ENCODE peak calls at places on chromosome 7, in eight cellular contexts. D is transverse colon, B is A549, V is SK-N-SH, E is stomach, G is sigmoid colon, C is ovary, X is tibial nerve. O is an unnamed sample.

GRCh38 chr7:21996641-21997040 is 50.9 kb upstream of the CDCA7L start:
- DNase-seq in D (no peak), B (no peak), V (no peak), E (no peak), G (no peak), C (no peak), X (no peak), O (no peak)

GRCh38 chr7:41940760-41941343 is 238.0 kb upstream of the INHBA start:
- DNase-seq in D (peak), B (peak), V (peak), E (peak), G (peak), C (peak), X (peak), O (peak)

GRCh38 chr7:98189559-98189958 is 21.7 kb upstream of the BHLHA15 start:
- DNase-seq in D (no peak), B (no peak), V (no peak), E (no peak), G (no peak), C (no peak), X (no peak), O (no peak)

GRCh38 chr7:116173051-116174028 is 37.0 kb upstream of the TES start:
- DNase-seq in D (no peak), B (peak), V (peak), E (no peak), G (no peak), C (no peak), X (peak), O (no peak)

GRCh38 chr7:83782628-83783027 is 133.7 kb upstream of the SEMA3E start:
- DNase-seq in D (no peak), B (no peak), V (no peak), E (no peak), G (no peak), C (no peak), X (no peak), O (no peak)

GRCh38 chr7:135098391-135098790 is 49.5 kb upstream of the TMEM140 start:
- DNase-seq in D (no peak), B (no peak), V (no peak), E (no peak), G (no peak), C (no peak), X (no peak), O (no peak)

GRCh38 chr7:71867626-71868025 is 544.5 kb downstream of the CALN1 start:
- DNase-seq in D (no peak), B (no peak), V (no peak), E (no peak), G (no peak), C (no peak), X (no peak), O (no peak)

GRCh38 chr7:79386688-79387422 is 66.6 kb downstream of the MAGI2 start:
- DNase-seq in D (no peak), B (no peak), V (no peak), E (no peak), G (no peak), C (no peak), X (no peak), O (no peak)

GRCh38 chr7:1693991-1694524 is 24.0 kb downstream of the ELFN1 start:
- DNase-seq in D (no peak), B (no peak), V (peak), E (no peak), G (peak), C (peak), X (no peak), O (peak)

GRCh38 chr7:3712841-3713240 is 411.8 kb downstream of the SDK1 start:
- DNase-seq in D (peak), B (no peak), V (no peak), E (peak), G (no peak), C (no peak), X (no peak), O (no peak)

GRCh38 chr7:77887567-77887966 is 89.0 kb downstream of the PHTF2 start:
- DNase-seq in D (no peak), B (no peak), V (no peak), E (no peak), G (no peak), C (no peak), X (no peak), O (no peak)

GRCh38 chr7:86814980-86815379 is 171.3 kb downstream of the GRM3 start:
- DNase-seq in D (no peak), B (no peak), V (peak), E (no peak), G (no peak), C (no peak), X (no peak), O (no peak)

GRCh38 chr7:102432476-102433318 is 678 bp upstream of the ORAI2 start:
- DNase-seq in D (peak), B (no peak), V (no peak), E (no peak), G (no peak), C (no peak), X (no peak), O (no peak)

GRCh38 chr7:6258440-6259182 is 13.8 kb downstream of the CYTH3 start:
- DNase-seq in D (no peak), B (no peak), V (no peak), E (no peak), G (no peak), C (no peak), X (no peak), O (no peak)

GRCh38 chr7:112014347-112014746 is 191.9 kb downstream of the DOCK4 start:
- DNase-seq in D (no peak), B (no peak), V (no peak), E (no peak), G (no peak), C (no peak), X (no peak), O (no peak)

GRCh38 chr7:12571691-12572090 is 1.2 kb downstream of the SCIN start:
- DNase-seq in D (no peak), B (no peak), V (no peak), E (no peak), G (no peak), C (no peak), X (no peak), O (no peak)

GRCh38 chr7:329691-330281 is 39.8 kb downstream of the FOXL3 start:
- DNase-seq in D (peak), B (no peak), V (no peak), E (peak), G (no peak), C (no peak), X (no peak), O (no peak)

GRCh38 chr7:42090806-42091205 is 146.2 kb downstream of the GLI3 start:
- DNase-seq in D (no peak), B (no peak), V (no peak), E (no peak), G (no peak), C (no peak), X (no peak), O (no peak)

GRCh38 chr7:107810626-107811025 is 7.6 kb upstream of the SLC26A3 start:
- DNase-seq in D (no peak), B (no peak), V (no peak), E (no peak), G (no peak), C (no peak), X (no peak), O (no peak)

GRCh38 chr7:158494162-158494586 is 93.4 kb downstream of the PTPRN2 start:
- DNase-seq in D (no peak), B (no peak), V (no peak), E (no peak), G (no peak), C (no peak), X (no peak), O (no peak)

GRCh38 chr7:111763221-111763791 is 201.0 kb upstream of the IMMP2L start:
- DNase-seq in D (no peak), B (peak), V (peak), E (no peak), G (no peak), C (no peak), X (no peak), O (no peak)

GRCh38 chr7:157397751-157398691 is 61.2 kb downstream of the DNAJB6 start:
- DNase-seq in D (peak), B (peak), V (peak), E (peak), G (peak), C (peak), X (no peak), O (no peak)

GRCh38 chr7:94258856-94259255 is 135.8 kb upstream of the COL1A2 start:
- DNase-seq in D (no peak), B (no peak), V (no peak), E (no peak), G (no peak), C (no peak), X (no peak), O (no peak)
- TF ChIP-seq EP300 in D (no peak), B (no peak), V (no peak), E (no peak), G (no peak), C (no peak), X (no peak), O (no peak)

GRCh38 chr7:30464231-30464660 is 14.3 kb downstream of the NOD1 start:
- DNase-seq in D (no peak), B (no peak), V (no peak), E (no peak), G (peak), C (no peak), X (no peak), O (no peak)

GRCh38 chr7:30463400-30464145 is 15.0 kb downstream of the NOD1 start:
- DNase-seq in D (no peak), B (no peak), V (no peak), E (no peak), G (peak), C (no peak), X (no peak), O (no peak)

GRCh38 chr7:30460246-30460633 is 18.3 kb downstream of the NOD1 start:
- DNase-seq in D (no peak), B (peak), V (peak), E (no peak), G (no peak), C (no peak), X (no peak), O (no peak)

GRCh38 chr7:30458311-30458710 is 20.3 kb downstream of the NOD1 start:
- DNase-seq in D (no peak), B (no peak), V (no peak), E (no peak), G (no peak), C (no peak), X (no peak), O (no peak)

DNA sequence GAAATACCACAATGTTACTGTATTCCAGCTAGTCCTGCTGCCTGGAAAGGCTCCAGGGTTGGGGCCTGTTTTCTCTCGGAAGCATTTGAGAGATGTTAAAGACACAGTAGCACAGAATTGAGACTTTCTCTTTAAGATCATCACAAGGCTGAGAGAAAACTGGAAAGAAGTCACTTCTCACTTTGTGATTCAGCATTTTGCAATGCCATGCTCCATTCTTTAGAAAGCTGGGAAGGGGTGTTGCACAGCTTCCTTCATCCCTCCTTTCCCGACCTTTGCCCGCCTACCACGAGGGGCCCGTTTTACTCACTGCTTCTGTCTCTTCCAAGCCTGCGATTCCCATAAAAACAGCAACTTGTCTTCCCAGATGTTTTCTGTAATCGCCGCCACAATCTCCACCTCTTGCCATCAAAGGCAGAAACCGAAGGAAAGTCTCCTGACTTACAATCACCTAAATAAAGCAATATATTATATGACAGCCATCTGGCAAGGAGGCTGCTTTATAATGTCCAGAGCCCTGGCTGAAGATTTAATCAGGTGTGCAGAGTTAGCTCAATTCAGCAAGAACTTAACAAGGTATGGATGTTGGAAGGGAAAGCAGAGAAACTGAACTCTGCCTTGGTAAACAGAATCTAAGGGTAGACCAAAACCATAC is 18.9 kb downstream of the NOD1 start:
- DNase-seq in D (peak), B (peak), V (peak), E (no peak), G (peak), C (peak), X (peak), O (no peak)
- TF ChIP-seq EP300 in D (peak), B (no peak), V (peak), E (no peak), G (peak), C (no peak), X (peak), O (peak)

DNA sequence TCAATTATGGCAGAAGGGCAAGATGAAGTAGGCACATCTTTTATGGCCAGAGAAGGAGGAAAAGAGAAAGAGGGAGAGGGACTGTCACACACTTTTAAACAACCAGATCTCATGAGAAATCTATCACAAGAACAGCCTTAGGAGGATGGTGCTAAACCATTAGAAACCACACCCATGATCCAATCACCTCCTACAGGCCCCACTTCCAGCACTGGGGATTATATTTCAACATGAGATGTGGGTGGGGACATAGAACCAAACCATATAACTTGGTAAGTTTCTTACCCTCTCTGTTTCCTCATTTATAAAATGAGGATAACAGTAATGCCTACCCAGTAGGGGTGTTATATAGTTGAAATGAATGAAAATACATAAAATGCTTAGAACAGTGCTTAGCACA is 66.0 kb downstream of the CHCHD3 start:
- DNase-seq in D (no peak), B (no peak), V (no peak), E (no peak), G (no peak), C (no peak), X (no peak), O (no peak)
- TF ChIP-seq EP300 in D (no peak), B (no peak), V (no peak), E (no peak), G (no peak), C (no peak), X (no peak), O (no peak)

GRCh38 chr7:27095050-27095896 is 527 bp downstream of the HOXA1 start:
- DNase-seq in D (no peak), B (no peak), V (no peak), E (no peak), G (peak), C (no peak), X (no peak), O (peak)
- TF ChIP-seq EP300 in D (no peak), B (no peak), V (no peak), E (no peak), G (no peak), C (no peak), X (no peak), O (no peak)

GRCh38 chr7:95865716-95866371 is 93.5 kb downstream of the DYNC1I1 start:
- DNase-seq in D (no peak), B (no peak), V (no peak), E (no peak), G (no peak), C (no peak), X (no peak), O (no peak)
- TF ChIP-seq EP300 in D (no peak), B (no peak), V (no peak), E (no peak), G (no peak), C (no peak), X (no peak), O (no peak)

GRCh38 chr7:80660939-80661338 is 22.5 kb downstream of the CD36 start:
- DNase-seq in D (no peak), B (no peak), V (no peak), E (no peak), G (no peak), C (no peak), X (no peak), O (no peak)

GRCh38 chr7:80662252-80662651 is 23.8 kb downstream of the CD36 start:
- DNase-seq in D (no peak), B (no peak), V (no peak), E (no peak), G (no peak), C (peak), X (no peak), O (no peak)

GRCh38 chr7:80656029-80656428 is 17.6 kb downstream of the CD36 start:
- DNase-seq in D (no peak), B (no peak), V (no peak), E (no peak), G (no peak), C (no peak), X (no peak), O (no peak)

GRCh38 chr7:80661729-80662128 is 23.3 kb downstream of the CD36 start:
- DNase-seq in D (no peak), B (no peak), V (no peak), E (no peak), G (no peak), C (no peak), X (no peak), O (no peak)

DNA sequence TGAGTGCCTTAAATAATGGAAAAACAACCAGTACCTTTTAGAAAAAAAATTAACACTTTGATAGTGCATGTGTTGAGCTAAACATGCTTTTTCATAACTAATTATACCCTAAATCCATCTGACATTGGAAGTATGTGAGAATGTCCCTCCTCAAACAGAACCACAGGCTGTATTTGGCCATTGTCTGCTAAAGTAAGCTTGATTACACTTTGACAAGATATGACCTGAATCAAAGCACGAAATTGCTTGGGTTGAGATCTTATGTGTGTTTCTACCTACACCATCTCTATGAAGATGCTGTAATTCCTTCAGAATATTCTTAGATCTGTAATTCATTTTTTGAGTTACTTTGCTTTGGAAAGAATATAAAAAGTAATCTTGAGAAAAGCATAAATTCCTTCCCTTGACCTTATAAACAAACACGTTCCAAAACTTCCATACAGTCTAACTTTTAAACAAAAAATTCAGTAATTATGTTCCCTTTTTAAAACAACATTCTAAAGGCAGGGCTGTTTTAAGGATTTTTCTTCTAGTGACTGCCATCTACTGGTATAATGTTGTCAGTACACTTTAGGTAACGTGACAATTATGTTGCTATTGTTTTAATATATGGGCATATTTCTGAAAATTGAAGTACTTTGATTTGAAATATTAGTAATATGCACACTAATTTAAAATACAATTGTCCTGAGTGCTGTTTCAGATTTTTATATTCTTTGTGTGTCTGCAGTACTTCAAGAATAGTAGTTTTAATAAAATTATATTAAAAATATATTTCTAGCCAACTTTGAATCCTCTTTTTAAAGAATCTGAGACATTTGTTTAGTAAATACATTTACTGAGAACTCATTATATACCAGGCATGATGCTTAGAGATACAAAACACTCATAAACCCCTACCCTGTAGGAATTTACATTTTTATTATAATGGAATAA is 20.9 kb downstream of the CD36 start:
- DNase-seq in D (no peak), B (peak), V (peak), E (no peak), G (no peak), C (no peak), X (no peak), O (no peak)
- TF ChIP-seq EP300 in D (no peak), B (no peak), V (no peak), E (no peak), G (no peak), C (no peak), X (no peak), O (no peak)